ENCODE peak calls at places on chromosomes 12 and 14, in four cellular contexts. W is omental fat pad, C is fibroblast of pulmonary artery, V is cardiac fibroblast. N is an unnamed sample.

GRCh38 chr12:118052324-118053070 is 8.5 kb downstream of the WSB2 start:
- DNase-seq in W (peak), C (peak), V (peak), N (no peak)

GRCh38 chr14:93369393-93370266 is 22.6 kb downstream of the COX8C start:
- DNase-seq in W (no peak), C (no peak), V (no peak), N (no peak)

GRCh38 chr14:76292561-76292960 is 83.4 kb upstream of the ESRRB start:
- DNase-seq in W (no peak), C (no peak), V (no peak), N (peak)

GRCh38 chr14:32078794-32079663 is 1.9 kb downstream of the ARHGAP5 start:
- DNase-seq in W (no peak), C (peak), V (peak), N (no peak)

GRCh38 chr14:90671835-90672234 is 144.4 kb downstream of the TTC7B start:
- DNase-seq in W (no peak), C (no peak), V (no peak), N (no peak)

GRCh38 chr12:52496590-52497071 is 3.6 kb upstream of the KRT6A start:
- DNase-seq in W (no peak), C (peak), V (peak), N (no peak)

GRCh38 chr12:84950971-84951546 is 38.5 kb upstream of the SLC6A15 start:
- DNase-seq in W (no peak), C (peak), V (peak), N (no peak)

GRCh38 chr12:4270670-4271432 is 2.7 kb upstream of the CCND2 start:
- DNase-seq in W (no peak), C (peak), V (peak), N (no peak)

GRCh38 chr14:99040711-99041110 is 231.3 kb downstream of the BCL11B start:
- DNase-seq in W (no peak), C (no peak), V (no peak), N (no peak)

DNA sequence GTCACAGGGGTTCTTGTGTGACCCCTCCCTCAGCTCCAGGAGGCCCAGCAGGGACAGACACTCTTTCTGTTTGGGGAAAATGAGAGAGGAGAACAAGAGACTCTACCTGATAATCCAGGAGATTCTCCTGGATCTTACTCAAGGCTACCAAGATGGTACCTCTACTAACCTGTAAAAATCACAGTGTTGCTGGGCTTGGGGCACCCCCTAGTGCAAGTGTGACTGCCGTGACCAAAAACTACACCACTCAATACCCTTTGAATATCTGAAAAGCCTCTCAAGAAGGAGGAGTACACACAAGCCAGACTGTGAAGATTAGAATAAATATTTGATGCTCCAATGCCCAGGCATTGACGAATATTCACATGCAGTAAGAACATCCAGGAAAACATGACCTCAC is 965.3 kb downstream of the LRFN5 start:
- DNase-seq in W (no peak), C (no peak), V (no peak), N (no peak)
- TF ChIP-seq CTCF in W (no peak), C (no peak), V (no peak), N (no peak)

DNA sequence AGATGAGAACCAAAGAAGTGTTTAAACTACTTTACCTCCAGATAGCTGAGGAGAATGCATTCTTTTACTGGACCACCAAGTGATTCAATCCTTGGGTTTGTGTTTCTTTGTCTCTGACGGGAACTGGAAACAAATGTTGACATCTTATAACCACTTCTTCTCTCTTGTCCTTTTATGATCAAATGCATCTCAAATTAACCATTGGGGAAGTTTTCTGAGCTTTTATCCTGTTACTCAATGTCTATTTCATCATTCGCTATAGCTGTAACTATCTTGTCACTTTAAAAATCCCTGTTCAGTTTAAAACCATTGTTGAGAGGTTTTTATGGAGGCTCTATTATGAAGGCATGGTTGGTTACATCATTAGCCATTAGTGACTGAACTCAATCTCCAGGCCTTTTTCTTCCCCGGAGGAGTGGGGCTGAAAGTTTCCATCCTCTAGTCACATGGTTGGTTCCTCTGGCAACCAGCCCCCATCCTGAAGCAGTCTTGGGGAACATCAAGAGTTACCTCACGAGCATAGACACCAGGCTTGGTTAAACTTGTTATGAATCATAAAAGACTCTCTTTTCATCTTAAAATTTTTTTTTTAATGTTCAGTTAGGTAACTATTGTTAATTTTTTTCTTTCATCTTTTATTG is 2.7 kb upstream of the CLEC6A start:
- DNase-seq in W (no peak), C (no peak), V (no peak), N (no peak)
- TF ChIP-seq CTCF in W (no peak), C (no peak), V (no peak), N (no peak)

DNA sequence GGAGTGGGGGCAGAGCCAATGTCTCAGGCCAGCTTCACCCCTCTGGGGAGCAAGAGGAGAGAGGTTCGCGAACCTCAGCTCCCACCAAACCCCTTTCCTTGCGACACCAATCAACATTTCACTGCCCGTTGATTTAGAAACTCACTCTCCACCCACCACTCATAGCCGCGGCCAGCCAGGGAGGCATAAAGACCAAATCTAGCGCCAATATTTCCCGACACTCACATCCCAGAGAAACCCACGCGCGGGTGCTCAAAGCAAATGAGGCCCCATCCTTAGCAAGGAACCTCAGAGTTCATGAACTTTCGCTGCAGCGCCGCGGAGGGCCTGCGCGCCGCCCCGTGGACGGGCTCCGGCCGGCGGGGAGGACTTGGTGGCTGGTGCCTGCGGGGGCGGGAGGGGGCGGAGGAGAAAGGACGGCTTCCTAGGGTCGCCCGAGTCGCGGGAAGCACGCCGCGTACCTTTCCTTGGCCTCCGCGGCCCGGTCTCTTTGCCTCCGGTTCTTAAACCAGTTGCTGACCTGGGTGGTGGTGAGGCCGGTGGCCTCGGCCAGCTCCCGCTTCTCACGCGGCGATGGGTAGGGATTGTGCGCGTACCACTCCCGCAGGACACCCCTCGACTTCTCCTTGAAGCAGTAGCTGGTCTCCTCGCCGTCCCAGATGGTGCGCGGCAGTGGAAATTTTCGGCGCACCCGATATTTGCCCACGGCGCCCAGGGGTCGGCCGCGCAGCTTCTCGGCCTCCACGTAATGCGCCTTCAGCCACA is 926 bp downstream of the SIX1 start:
- DNase-seq in W (no peak), C (no peak), V (peak), N (peak)
- TF ChIP-seq CTCF in W (no peak), C (no peak), V (no peak), N (no peak)

DNA sequence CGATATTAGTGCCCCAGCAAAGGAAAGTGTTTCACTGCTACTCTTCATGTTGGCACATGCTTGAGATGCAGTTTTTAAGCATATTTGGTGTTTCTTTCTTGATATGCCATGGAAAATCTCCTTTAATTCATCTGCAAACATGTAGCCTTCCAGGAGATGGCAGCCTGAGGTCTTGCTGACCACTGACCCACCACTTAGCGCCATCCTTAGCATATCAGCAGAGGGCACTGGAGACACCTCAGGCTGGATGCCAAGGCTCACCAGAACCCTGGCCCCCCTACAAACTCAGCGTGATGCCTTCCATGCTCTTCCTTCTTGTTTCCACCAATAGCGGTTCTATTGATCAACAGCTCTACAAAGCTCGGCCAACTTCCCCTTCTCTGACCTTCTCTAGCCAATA is 209.9 kb downstream of the SLC15A4 start:
- DNase-seq in W (no peak), C (no peak), V (no peak), N (no peak)
- TF ChIP-seq CTCF in W (no peak), C (no peak), V (no peak), N (peak)

GRCh38 chr14:34023824-34024767 is 73.2 kb upstream of the EGLN3 start:
- DNase-seq in W (no peak), C (no peak), V (no peak), N (no peak)
- TF ChIP-seq CTCF in W (no peak), C (no peak), V (no peak), N (no peak)

GRCh38 chr12:107326237-107326636 is 232.9 kb upstream of the CRY1 start:
- DNase-seq in W (no peak), C (no peak), V (no peak), N (no peak)
- TF ChIP-seq CTCF in W (no peak), C (no peak), V (no peak), N (no peak)

GRCh38 chr14:97410667-97411286 is 613.6 kb downstream of the VRK1 start:
- DNase-seq in W (no peak), C (no peak), V (no peak), N (no peak)
- TF ChIP-seq CTCF in W (no peak), C (no peak), V (no peak), N (peak)

GRCh38 chr12:75058228-75058627 is 151.4 kb downstream of the KCNC2 start:
- DNase-seq in W (no peak), C (no peak), V (no peak), N (no peak)
- TF ChIP-seq CTCF in W (no peak), C (no peak), V (no peak), N (no peak)

N was measured in type B pancreatic cell.